ENCODE peak calls at places on chromosomes 5 and 9, in eight cellular contexts. S is cardiac muscle cell; J is activated CD8-positive, alpha-beta T cell treated with anti-CD3 and anti-CD28 coated beads, Interleukin-2, amount 10 ng/mL, durations not matched to agents 7 days and 5 days; O is spleen; F is NCI-H1092 treated with DMSO at 0.1 percent for 48 hours; Y is fibroblast of the conjunctiva; T is activated T-cell treated with anti-CD3 and anti-CD28 coated beads, Interleukin-2, amount 50 U/mL, for 72 hours; M is germinal center. U is an unnamed sample.

GRCh38 chr9:30967484-30967883 is 1417.0 kb upstream of the ACO1 start:
- DNase-seq in S (no peak), J (no peak), O (no peak), F (peak; percentile 34), Y (no peak), T (no peak), M (no peak), U (no peak)

GRCh38 chr5:104815212-104815611 is 1252.6 kb upstream of the NUDT12 start:
- DNase-seq in S (no peak), J (no peak), O (no peak), F (no peak), Y (no peak), T (no peak), M (no peak), U (no peak)

GRCh38 chr5:145941677-145942130 is 5.3 kb downstream of the SH3RF2 start:
- DNase-seq in S (no peak), J (no peak), O (no peak), F (no peak), Y (no peak), T (peak; percentile 26), M (no peak), U (no peak)

GRCh38 chr5:176545737-176546509 is 3.2 kb upstream of the CDHR2 start:
- DNase-seq in S (no peak), J (no peak), O (no peak), F (no peak), Y (no peak), T (no peak), M (no peak), U (no peak)

GRCh38 chr5:32960340-32961065 is 249.4 kb downstream of the NPR3 start:
- DNase-seq in S (no peak), J (no peak), O (no peak), F (no peak), Y (no peak), T (no peak), M (no peak), U (no peak)

GRCh38 chr9:129887210-129888084 is 52.2 kb downstream of the USP20 start:
- DNase-seq in S (peak; percentile 74), J (peak; percentile 74), O (peak; percentile 81), F (no peak), Y (no peak), T (peak; percentile 81), M (no peak), U (peak; percentile 83)

GRCh38 chr5:38994329-38994927 is 79.8 kb downstream of the RICTOR start:
- DNase-seq in S (peak; percentile 78), J (peak; percentile 58), O (no peak), F (peak; percentile 9), Y (peak; percentile 68), T (no peak), M (peak; percentile 10), U (peak; percentile 28)

GRCh38 chr5:81513982-81514381 is 120.0 kb upstream of the ACOT12 start:
- DNase-seq in S (peak; percentile 30), J (no peak), O (no peak), F (no peak), Y (no peak), T (no peak), M (peak; percentile 15), U (no peak)

GRCh38 chr5:178388381-178389030 is 155.9 kb upstream of the PHYKPL start:
- DNase-seq in S (peak; percentile 80), J (no peak), O (peak; percentile 51), F (no peak), Y (no peak), T (no peak), M (no peak), U (no peak)

GRCh38 chr5:1000329-1000728 is 8.3 kb upstream of the NKD2 start:
- DNase-seq in S (no peak), J (peak; percentile 16), O (no peak), F (no peak), Y (no peak), T (no peak), M (no peak), U (peak; percentile 6)

U was measured in activated CD4-positive, alpha-beta memory T cell treated with anti-CD3 and anti-CD28 coated beads for 36 hours.